ENCODE peak calls at places on chromosomes 13 and 19, in five cellular contexts. S is transverse colon; G is activated CD4-positive, alpha-beta T cell treated with anti-CD3 and anti-CD28 coated beads, Interleukin-2, amount 50 U/mL, for 4 hours; D is pons; R is activated T-helper 2 cell treated with anti-CD3 and anti-CD28 coated beads, Interferon-gamma antibody, Interleukin-2, Interleukin-4, amounts not matched to agents 10 μg/mL and 5 μg/mL and 100 μg/mL, durations not matched to agents 14 hours and 24 hours and 36 hours. J is an unnamed sample.

GRCh38 chr13:52067237-52067636 is 42.7 kb downstream of the UTP14C start:
- DNase-seq in G (no peak), S (no peak), D (no peak), R (no peak), J (no peak)

GRCh38 chr19:3408996-3409345 is 42.6 kb downstream of the NFIC start:
- DNase-seq in D (no peak), R (no peak), G (no peak), S (no peak), J (no peak)

GRCh38 chr13:33287142-33287882 is 1.8 kb upstream of the STARD13 start:
- DNase-seq in D (no peak), G (no peak), S (no peak), R (no peak), J (no peak)

GRCh38 chr13:40585911-40586471 is 80.5 kb downstream of the FOXO1 start:
- DNase-seq in D (no peak), G (no peak), S (no peak), R (no peak), J (no peak)

GRCh38 chr19:18588611-18589379 is at the start of gene REX1BD:
- DNase-seq in R (peak; percentile 86), S (peak; percentile 84), D (peak; percentile 58), G (peak; percentile 88), J (peak; percentile 94)

GRCh38 chr19:5880604-5881078 is 10.3 kb upstream of the FUT5 start:
- DNase-seq in R (no peak), D (no peak), S (peak; percentile 74), G (no peak), J (peak; percentile 83)

GRCh38 chr19:1601613-1602064 is 3.6 kb downstream of the UQCR11 start:
- DNase-seq in D (no peak), R (no peak), G (no peak), S (no peak), J (no peak)

GRCh38 chr13:105336706-105337582 is 1198.5 kb downstream of the EFNB2 start:
- DNase-seq in D (no peak), R (no peak), S (no peak), G (no peak), J (no peak)

GRCh38 chr19:47134533-47134932 is 3.9 kb downstream of the SAE1 start:
- DNase-seq in R (no peak), G (no peak), D (no peak), S (no peak), J (no peak)

GRCh38 chr13:79593611-79594275 is 112.8 kb downstream of the NDFIP2 start:
- DNase-seq in G (no peak), D (peak; percentile 6), R (no peak), S (no peak), J (no peak)

GRCh38 chr19:36054733-36055686 is at the start of gene WDR62:
- DNase-seq in G (peak; percentile 91), R (peak; percentile 92), D (no peak), S (peak; percentile 94), J (peak; percentile 97)

GRCh38 chr19:19529783-19530422 is 1.2 kb downstream of the YJEFN3 start:
- DNase-seq in G (no peak), R (no peak), D (no peak), S (no peak), J (no peak)

GRCh38 chr13:20624213-20624612 is 57.3 kb downstream of the IFT88 start:
- DNase-seq in R (no peak), S (no peak), G (no peak), D (no peak), J (no peak)

GRCh38 chr13:113123226-113124150 is 889 bp downstream of the F10 start:
- DNase-seq in D (no peak), R (no peak), S (no peak), G (no peak), J (no peak)

GRCh38 chr13:109764474-109765292 is 21.7 kb downstream of the IRS2 start:
- DNase-seq in S (no peak), G (no peak), R (no peak), D (peak; percentile 88), J (no peak)

GRCh38 chr19:48598996-48599626 is 7.4 kb upstream of the SPACA4 start:
- DNase-seq in S (no peak), G (no peak), D (no peak), R (no peak), J (no peak)

J was measured in Right ventricle myocardium superior.